ENCODE peak calls at places on chromosomes 3 and 15, in nine cellular contexts. Y is activated CD8-positive, alpha-beta memory T cell treated with anti-CD3 and anti-CD28 coated beads, Interleukin-2, amount 50 U/mL, for 4 hours; R is T-helper 2 cell; I is fibroblast of mammary gland; E is nephron progenitor cell; M is activated T-helper 2 cell treated with anti-CD3 and anti-CD28 coated beads, Interferon-gamma antibody, Interleukin-2, Interleukin-4, amounts not matched to agents 10 μg/mL and 5 μg/mL and 100 μg/mL, durations not matched to agents 14 hours and 24 hours and 36 hours; D is EH; J is H9; T is esophagus squamous epithelium. Q is an unnamed sample.

GRCh38 chr3:3212781-3213416 is 33.4 kb upstream of the CRBN start:
- DNase-seq in M (no peak), R (no peak), Y (no peak), D (no peak), J (no peak), E (no peak), I (no peak), T (no peak), Q (no peak)

GRCh38 chr15:85527907-85528306 is 147.5 kb downstream of the AKAP13 start:
- DNase-seq in E (no peak), T (no peak), D (peak; percentile 85), I (peak; percentile 69), J (no peak), Y (no peak), R (no peak), M (no peak), Q (no peak)

GRCh38 chr3:127212711-127213110 is 19.8 kb downstream of the PRR23E start:
- DNase-seq in D (no peak), Y (no peak), J (no peak), M (no peak), T (no peak), R (no peak), I (no peak), E (no peak), Q (no peak)

GRCh38 chr3:195717852-195718476 is 2.8 kb upstream of the MUC20 start:
- DNase-seq in Y (no peak), T (no peak), J (no peak), M (no peak), I (no peak), R (no peak), E (no peak), D (no peak), Q (no peak)

GRCh38 chr3:51747840-51748239 is 31.2 kb downstream of the IQCF6 start:
- DNase-seq in M (no peak), R (no peak), J (no peak), T (no peak), D (no peak), Y (no peak), I (no peak), E (no peak), Q (no peak)

GRCh38 chr3:39281533-39281932 is 1.7 kb upstream of the CX3CR1 start:
- DNase-seq in J (no peak), T (no peak), D (no peak), I (no peak), E (no peak), M (peak; percentile 6), R (no peak), Y (no peak), Q (no peak)

GRCh38 chr15:63872759-63873510 is 39.2 kb upstream of the HERC1 start:
- DNase-seq in E (no peak), D (peak; percentile 65), I (no peak), M (no peak), J (no peak), R (no peak), Y (no peak), T (no peak), Q (no peak)

GRCh38 chr3:197975311-197975710 is 15.3 kb downstream of the LMLN start:
- DNase-seq in R (no peak), M (no peak), J (no peak), I (no peak), D (no peak), E (no peak), T (no peak), Y (no peak), Q (no peak)

GRCh38 chr15:40052604-40053003 is 13.6 kb upstream of the SRP14 start:
- DNase-seq in T (no peak), M (no peak), D (no peak), R (no peak), E (no peak), I (no peak), J (no peak), Y (no peak), Q (no peak)

GRCh38 chr3:16523778-16524177 is 10.3 kb upstream of the RFTN1 start:
- DNase-seq in J (no peak), Y (no peak), E (no peak), T (no peak), R (no peak), I (no peak), D (peak; percentile 8), M (no peak), Q (no peak)

GRCh38 chr3:128447561-128448013 is 19.1 kb downstream of the DNAJB8 start:
- DNase-seq in Y (no peak), J (no peak), M (peak; percentile 34), R (no peak), T (no peak), I (no peak), E (no peak), D (no peak), Q (no peak)

GRCh38 chr3:111592941-111593340 is 2.2 kb downstream of the ZBED2 start:
- DNase-seq in I (no peak), E (no peak), M (no peak), J (no peak), R (no peak), T (no peak), Y (no peak), D (no peak), Q (no peak)

GRCh38 chr3:150300376-150300775 is 107.7 kb upstream of the TSC22D2 start:
- DNase-seq in R (no peak), D (no peak), M (no peak), E (no peak), I (peak; percentile 23), Y (no peak), T (no peak), J (no peak), Q (no peak)

GRCh38 chr15:68885070-68885469 is 45.3 kb upstream of the SPESP1 start:
- DNase-seq in E (no peak), M (no peak), Y (no peak), R (no peak), D (peak; percentile 54), T (no peak), J (peak; percentile 29), I (peak; percentile 40), Q (no peak)

GRCh38 chr15:67762610-67763368 is 62.5 kb upstream of the SKOR1 start:
- DNase-seq in R (no peak), M (peak; percentile 39), T (no peak), D (peak; percentile 28), I (peak; percentile 50), E (no peak), J (no peak), Y (peak; percentile 55), Q (no peak)

GRCh38 chr15:55992769-55993110 is 672 bp downstream of the NEDD4 start:
- DNase-seq in Y (no peak), T (no peak), M (no peak), D (no peak), J (no peak), R (no peak), I (no peak), E (no peak), Q (no peak)

GRCh38 chr15:100879461-100880138 is at the start of gene ALDH1A3:
- DNase-seq in T (no peak), E (peak; percentile 58), M (no peak), Y (no peak), D (peak; percentile 54), R (no peak), I (no peak), J (peak; percentile 52), Q (no peak)